ENCODE peak calls at places on chromosomes 11 and 22, in eight cellular contexts. X is fibroblast of mammary gland, U is colonic mucosa, T is kidney, Y is coronary artery, R is cardiac fibroblast, V is stomach, C is kidney epithelial cell. E is an unnamed sample.

GRCh38 chr11:109971184-109971523 is 122.0 kb upstream of the ZC3H12C start:
- DNase-seq in X (peak; percentile 63), U (no peak), T (no peak), Y (no peak), R (peak; percentile 80), V (no peak), C (no peak), E (peak; percentile 16)

GRCh38 chr11:134158023-134158422 is 65.7 kb downstream of the NCAPD3 start:
- DNase-seq in X (no peak), U (no peak), T (no peak), Y (no peak), R (no peak), V (no peak), C (no peak), E (no peak)

GRCh38 chr11:46356911-46357482 is 9.7 kb downstream of the DGKZ start:
- DNase-seq in X (peak; percentile 81), U (no peak), T (no peak), Y (no peak), R (peak; percentile 73), V (no peak), C (no peak), E (no peak)

GRCh38 chr11:58625826-58626460 is 3.5 kb downstream of the CNTF start:
- DNase-seq in X (peak; percentile 61), U (no peak), T (no peak), Y (no peak), R (peak; percentile 70), V (no peak), C (peak; percentile 80), E (no peak)

GRCh38 chr11:66625041-66625751 is 8.8 kb downstream of the RBM14 start:
- DNase-seq in X (no peak), U (no peak), T (no peak), Y (no peak), R (no peak), V (no peak), C (no peak), E (no peak)

GRCh38 chr11:67698247-67698646 is 23.8 kb upstream of the ALDH3B2 start:
- DNase-seq in X (peak; percentile 28), U (no peak), T (no peak), Y (no peak), R (peak; percentile 12), V (no peak), C (no peak), E (peak; percentile 5)

GRCh38 chr11:96329419-96329818 is 13.6 kb downstream of the MAML2 start:
- DNase-seq in X (no peak), U (no peak), T (no peak), Y (no peak), R (peak; percentile 35), V (no peak), C (no peak), E (no peak)

GRCh38 chr22:27474711-27475547 is 326.6 kb downstream of the MN1 start:
- DNase-seq in X (peak; percentile 86), U (no peak), T (no peak), Y (no peak), R (peak; percentile 97), V (no peak), C (peak; percentile 96), E (peak; percentile 82)

GRCh38 chr22:16970446-16970845 is 37.6 kb downstream of the GAB4 start:
- DNase-seq in X (no peak), U (no peak), T (no peak), Y (no peak), R (no peak), V (no peak), C (no peak), E (no peak)

GRCh38 chr11:105032495-105032894 is 2.4 kb downstream of the CASP1 start:
- DNase-seq in X (no peak), U (no peak), T (no peak), Y (no peak), R (no peak), V (no peak), C (no peak), E (no peak)

GRCh38 chr22:38074181-38075104 is 9.5 kb downstream of the SLC16A8 start:
- DNase-seq in X (no peak), U (no peak), T (peak; percentile 63), Y (no peak), R (peak; percentile 36), V (no peak), C (no peak), E (no peak)

GRCh38 chr11:17846852-17847453 is 112.4 kb downstream of the KCNC1 start:
- DNase-seq in X (peak; percentile 69), U (no peak), T (no peak), Y (no peak), R (peak; percentile 18), V (no peak), C (no peak), E (no peak)

GRCh38 chr11:127493330-127493729 is 492.8 kb upstream of the KIRREL3 start:
- DNase-seq in X (no peak), U (no peak), T (no peak), Y (no peak), R (peak; percentile 25), V (no peak), C (no peak), E (peak; percentile 5)

GRCh38 chr11:119571311-119571710 is 148.3 kb upstream of the THY1 start:
- DNase-seq in X (no peak), U (no peak), T (no peak), Y (peak; percentile 45), R (no peak), V (no peak), C (no peak), E (no peak)

GRCh38 chr11:119578466-119579220 is 150.4 kb downstream of the NECTIN1 start:
- DNase-seq in X (peak; percentile 21), U (no peak), T (no peak), Y (peak; percentile 4), R (no peak), V (no peak), C (no peak), E (no peak)

GRCh38 chr11:119567667-119568582 is 145.0 kb upstream of the THY1 start:
- DNase-seq in X (peak; percentile 97), U (no peak), T (no peak), Y (no peak), R (peak; percentile 82), V (no peak), C (no peak), E (peak; percentile 85)

GRCh38 chr11:119573858-119574257 is 150.9 kb upstream of the THY1 start:
- DNase-seq in X (no peak), U (no peak), T (no peak), Y (no peak), R (no peak), V (no peak), C (no peak), E (no peak)

GRCh38 chr11:119572481-119573424 is 149.8 kb upstream of the THY1 start:
- DNase-seq in X (no peak), U (no peak), T (no peak), Y (no peak), R (no peak), V (no peak), C (no peak), E (no peak)
- TF ChIP-seq CTCF in X (no peak), U (no peak), T (no peak), Y (no peak), R (no peak), V (no peak), C (no peak), E (no peak)

GRCh38 chr11:2463766-2464277 is 19.0 kb downstream of the KCNQ1 start:
- DNase-seq in X (no peak), U (no peak), T (no peak), Y (peak; percentile 53), R (no peak), V (peak; percentile 70), C (no peak), E (no peak)

GRCh38 chr11:2466869-2467694 is 22.3 kb downstream of the KCNQ1 start:
- DNase-seq in X (no peak), U (peak; percentile 49), T (no peak), Y (peak; percentile 68), R (no peak), V (peak; percentile 33), C (no peak), E (no peak)

GRCh38 chr11:2466069-2466801 is 21.4 kb downstream of the KCNQ1 start:
- DNase-seq in X (no peak), U (peak; percentile 12), T (no peak), Y (peak; percentile 58), R (no peak), V (peak; percentile 17), C (no peak), E (no peak)

GRCh38 chr11:2464451-2465165 is 19.8 kb downstream of the KCNQ1 start:
- DNase-seq in X (no peak), U (peak; percentile 18), T (no peak), Y (peak; percentile 52), R (no peak), V (peak; percentile 23), C (no peak), E (no peak)

GRCh38 chr11:2465201-2466068 is 20.6 kb downstream of the KCNQ1 start:
- DNase-seq in X (no peak), U (peak; percentile 20), T (no peak), Y (peak; percentile 59), R (no peak), V (peak; percentile 75), C (no peak), E (no peak)
- H3K4me3 ChIP-seq in X (no peak overlapping the region), U (no peak overlapping the region), T (no peak overlapping the region), Y (no peak overlapping the region), R (no peak overlapping the region), V (no peak overlapping the region), C (no peak overlapping the region), E (no peak overlapping the region)

DNA sequence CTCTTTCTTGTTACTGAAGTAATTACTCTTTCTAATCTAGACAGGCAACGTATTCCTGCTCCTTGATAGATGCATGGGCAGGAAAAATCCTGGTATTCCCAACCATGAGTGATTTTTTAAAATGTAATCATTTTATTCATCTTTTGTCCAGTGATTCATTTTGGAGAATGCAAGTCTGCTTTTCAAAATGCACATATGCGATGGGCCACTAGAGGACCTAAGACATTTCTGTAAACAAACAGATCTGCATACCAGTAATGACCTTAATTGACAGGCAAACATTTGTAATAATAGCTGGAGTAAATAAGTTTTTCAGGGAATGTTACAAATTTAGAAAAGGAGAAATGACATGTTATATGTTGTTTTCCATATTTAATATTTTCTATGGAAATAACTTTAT is 1167.6 kb downstream of the JRKL start:
- DNase-seq in X (no peak), U (no peak), T (no peak), Y (no peak), R (peak; percentile 64), V (no peak), C (no peak), E (no peak)
- TF ChIP-seq CTCF in X (no peak), U (no peak), T (no peak), Y (no peak), R (peak; percentile 69), V (no peak), C (peak; percentile 16), E (no peak)

GRCh38 chr11:126355324-126355925 is at the start of gene ST3GAL4:
- DNase-seq in X (peak; percentile 58), U (peak; percentile 83), T (peak; percentile 95), Y (peak; percentile 89), R (peak; percentile 56), V (peak; percentile 65), C (no peak), E (no peak)

GRCh38 chr11:126357969-126358762 is 2.7 kb downstream of the ST3GAL4 start:
- DNase-seq in X (no peak), U (no peak), T (no peak), Y (no peak), R (no peak), V (no peak), C (no peak), E (no peak)

GRCh38 chr11:126355926-126356897 is 726 bp downstream of the ST3GAL4 start:
- DNase-seq in X (peak; percentile 33), U (peak; percentile 43), T (no peak), Y (no peak), R (peak; percentile 41), V (no peak), C (no peak), E (no peak)

GRCh38 chr11:126358763-126359160 is 3.3 kb downstream of the ST3GAL4 start:
- DNase-seq in X (no peak), U (no peak), T (no peak), Y (no peak), R (no peak), V (no peak), C (no peak), E (no peak)

GRCh38 chr11:126357055-126357962 is 1.8 kb downstream of the ST3GAL4 start:
- DNase-seq in X (no peak), U (no peak), T (no peak), Y (no peak), R (no peak), V (no peak), C (no peak), E (no peak)
- H3K4me3 ChIP-seq in X (peak overlapping the region; percentile 84), U (peak overlapping the region; percentile 59), T (peak overlapping the region; percentile 26), Y (peak overlapping the region; percentile 87), R (peak overlapping the region; percentile 75), V (peak overlapping the region; percentile 67), C (no peak overlapping the region), E (peak overlapping the region; percentile 60)

E was measured in HFF-Myc.